ENCODE peak calls at places on chromosomes 6 and 20, in four cellular contexts. V is stimulated activated naive B cell treated with anti-CD40 and anti-IgM and Interleukin-4, amounts not matched to agents 10 μg/mL and 1 μg/mL and 100 μg/mL, for 72 hours; Q is astrocyte of the spinal cord; J is activated naive CD4-positive, alpha-beta T cell. B is an unnamed sample.

GRCh38 chr6:36724514-36725385 is 27.1 kb downstream of the RAB44 start:
- DNase-seq in J (no peak), Q (peak; percentile 63), V (no peak), B (peak; percentile 62)

GRCh38 chr20:36399147-36399968 is 93.2 kb downstream of the DLGAP4 start:
- DNase-seq in J (no peak), V (peak; percentile 10), Q (peak; percentile 8), B (peak; percentile 87)

GRCh38 chr20:60762386-60762785 is 489.7 kb upstream of the CDH4 start:
- DNase-seq in J (no peak), Q (no peak), V (no peak), B (no peak)

GRCh38 chr20:10985536-10985935 is 311.7 kb upstream of the JAG1 start:
- DNase-seq in J (no peak), V (no peak), Q (peak; percentile 82), B (no peak)

GRCh38 chr6:117352466-117353081 is 73.2 kb downstream of the ROS1 start:
- DNase-seq in V (no peak), Q (peak; percentile 45), J (no peak), B (peak; percentile 44)

GRCh38 chr6:110800181-110800838 is 15.0 kb downstream of the CDK19 start:
- DNase-seq in V (no peak), J (no peak), Q (no peak), B (no peak)

GRCh38 chr6:38703949-38704348 is 1.0 kb upstream of the GLO1 start:
- DNase-seq in J (no peak), Q (no peak), V (no peak), B (no peak)

GRCh38 chr6:122715725-122716124 is 63.8 kb upstream of the FABP7 start:
- DNase-seq in Q (peak; percentile 37), J (no peak), V (no peak), B (no peak)

GRCh38 chr6:85864453-85865401 is 222.0 kb upstream of the SYNCRIP start:
- DNase-seq in Q (peak; percentile 35), V (no peak), J (no peak), B (no peak)

GRCh38 chr6:10837692-10837996 is 695 bp downstream of the MAK start:
- DNase-seq in J (no peak), Q (peak; percentile 18), V (no peak), B (peak; percentile 51)

GRCh38 chr6:46023216-46023915 is 7.7 kb upstream of the CLIC5 start:
- DNase-seq in J (no peak), Q (no peak), V (no peak), B (no peak)

GRCh38 chr6:168061269-168062210 is 17.5 kb downstream of the FRMD1 start:
- DNase-seq in J (no peak), V (no peak), Q (no peak), B (no peak)

GRCh38 chr6:8579372-8579771 is 144.0 kb upstream of the SLC35B3 start:
- DNase-seq in J (no peak), Q (no peak), V (no peak), B (no peak)

GRCh38 chr6:21741221-21742109 is 147.9 kb downstream of the SOX4 start:
- DNase-seq in Q (peak; percentile 43), J (no peak), V (no peak), B (no peak)

GRCh38 chr6:22248513-22249308 is 48.1 kb downstream of the PRL start:
- DNase-seq in J (no peak), Q (peak; percentile 73), V (no peak), B (no peak)

GRCh38 chr20:37702643-37703337 is 9.0 kb downstream of the CTNNBL1 start:
- DNase-seq in J (no peak), Q (no peak), V (no peak), B (no peak)

GRCh38 chr6:77463881-77464867 is 883 bp upstream of the HTR1B start:
- DNase-seq in V (no peak), Q (peak; percentile 35), J (no peak), B (no peak)

GRCh38 chr6:112595841-112596240 is 248.7 kb downstream of the RFPL4B start:
- DNase-seq in J (no peak), Q (no peak), V (no peak), B (no peak)

GRCh38 chr20:297925-298754 is 770 bp downstream of the ZCCHC3 start:
- DNase-seq in V (peak; percentile 31), Q (peak; percentile 68), J (peak; percentile 28), B (peak; percentile 46)

GRCh38 chr20:56454754-56455153 is 13.7 kb upstream of the RTF2 start:
- DNase-seq in J (no peak), Q (no peak), V (peak; percentile 10), B (no peak)

GRCh38 chr6:145139451-145139850 is 595.9 kb downstream of the EPM2A start:
- DNase-seq in J (no peak), V (no peak), Q (peak; percentile 19), B (no peak)

GRCh38 chr20:43444107-43444506 is 13.6 kb upstream of the SRSF6 start:
- DNase-seq in J (no peak), Q (no peak), V (no peak), B (no peak)

GRCh38 chr6:169993861-169994481 is 242.5 kb downstream of the ERMARD start:
- DNase-seq in J (no peak), V (no peak), Q (no peak), B (no peak)

GRCh38 chr6:151425561-151425960 is 26.4 kb downstream of the RMND1 start:
- DNase-seq in Q (peak; percentile 22), J (no peak), V (no peak), B (no peak)

GRCh38 chr6:105844275-105844848 is 241.8 kb upstream of the PRDM1 start:
- DNase-seq in V (no peak), Q (no peak), J (no peak), B (no peak)

GRCh38 chr6:33936911-33937310 is 133.1 kb upstream of the MLN start:
- DNase-seq in V (no peak), Q (no peak), J (no peak), B (no peak)

GRCh38 chr6:15413558-15414257 is 167.8 kb downstream of the JARID2 start:
- DNase-seq in V (no peak), Q (peak; percentile 53), J (no peak), B (no peak)

GRCh38 chr6:127554435-127555006 is 22.5 kb upstream of the C6orf58 start:
- DNase-seq in Q (peak; percentile 34), V (no peak), J (no peak), B (peak; percentile 61)

GRCh38 chr6:2937627-2938003 is 33.8 kb downstream of the SERPINB6 start:
- DNase-seq in Q (no peak), J (no peak), V (no peak), B (no peak)

GRCh38 chr20:47440857-47441773 is 60.6 kb upstream of the NCOA3 start:
- DNase-seq in Q (peak; percentile 6), V (no peak), J (no peak), B (no peak)

B was measured in NAMALWA.